ENCODE peak calls at places on chromosomes 5 and 9, in five cellular contexts. V is OCI-LY7, J is hepatocyte, T is HCT116, Y is GM23248. L is an unnamed sample. For H3K4me1, the result is how much of the 10 kb centered on the place peaks cover.

GRCh38 chr5:125536095-125536494 is 789.7 kb upstream of the ZNF608 start:
- DNase-seq in V (no peak), J (no peak), T (no peak), Y (no peak), L (no peak)

GRCh38 chr9:5886114-5886939 is 4.4 kb upstream of the MLANA start:
- DNase-seq in V (peak), J (peak), T (peak), Y (peak), L (peak)

GRCh38 chr5:83972236-83972635 is 251.6 kb upstream of the HAPLN1 start:
- DNase-seq in V (no peak), J (no peak), T (no peak), Y (peak), L (peak)

GRCh38 chr9:130549093-130549735 is 30.2 kb upstream of the FUBP3 start:
- DNase-seq in V (peak), J (no peak), T (peak), Y (no peak), L (peak)

GRCh38 chr9:134058716-134059115 is 9.1 kb downstream of the BRD3 start:
- DNase-seq in V (no peak), J (no peak), T (no peak), Y (peak), L (peak)

GRCh38 chr5:169100735-169101075 is 200.2 kb downstream of the SLIT3 start:
- DNase-seq in V (no peak), J (no peak), T (no peak), Y (peak), L (peak)

GRCh38 chr5:34041247-34041972 is 1.6 kb downstream of the C1QTNF3 start:
- DNase-seq in V (no peak), J (no peak), T (no peak), Y (no peak), L (no peak)

GRCh38 chr5:139636207-139636792 is 11.8 kb upstream of the CXXC5 start:
- DNase-seq in V (peak), J (peak), T (no peak), Y (peak), L (no peak)

GRCh38 chr5:112146323-112146848 is 272.7 kb downstream of the EPB41L4A start:
- DNase-seq in V (no peak), J (peak), T (no peak), Y (peak), L (peak)

GRCh38 chr5:171736976-171737848 is 48.4 kb upstream of the SMIM23 start:
- DNase-seq in V (no peak), J (no peak), T (no peak), Y (peak), L (no peak)

GRCh38 chr9:92979657-92980056 is 32.3 kb downstream of the FGD3 start:
- DNase-seq in V (no peak), J (no peak), T (no peak), Y (no peak), L (no peak)

GRCh38 chr5:172683696-172684464 is 42.8 kb downstream of the NEURL1B start:
- DNase-seq in V (no peak), J (peak), T (no peak), Y (no peak), L (no peak)

GRCh38 chr5:68239485-68239884 is 23.9 kb downstream of the PIK3R1 start:
- DNase-seq in V (no peak), J (peak), T (no peak), Y (peak), L (no peak)

GRCh38 chr5:169080352-169080938 is 220.5 kb downstream of the SLIT3 start:
- DNase-seq in V (no peak), J (no peak), T (no peak), Y (no peak), L (no peak)

GRCh38 chr5:115333164-115333563 is 36.7 kb upstream of the CCDC112 start:
- DNase-seq in V (no peak), J (no peak), T (no peak), Y (no peak), L (no peak)

GRCh38 chr9:128771094-128771721 is 519 bp downstream of the ZER1 start:
- DNase-seq in V (peak), J (peak), T (no peak), Y (peak), L (peak)

GRCh38 chr9:90423661-90424193 is 218.9 kb downstream of the DIRAS2 start:
- DNase-seq in V (no peak), J (peak), T (no peak), Y (no peak), L (peak)

GRCh38 chr9:125632321-125633115 is 74.5 kb downstream of the MAPKAP1 start:
- DNase-seq in V (peak), J (peak), T (no peak), Y (peak), L (peak)

GRCh38 chr5:61479850-61480614 is 148.0 kb downstream of the ZSWIM6 start:
- DNase-seq in V (no peak), J (no peak), T (no peak), Y (no peak), L (no peak)

GRCh38 chr9:90580576-90580975 is 62.0 kb downstream of the DIRAS2 start:
- DNase-seq in V (no peak), J (no peak), T (no peak), Y (no peak), L (no peak)

GRCh38 chr9:89505795-89506385 is 8.0 kb upstream of the SEMA4D start:
- DNase-seq in V (no peak), J (no peak), T (no peak), Y (no peak), L (no peak)

GRCh38 chr5:41181691-41182564 is 31.4 kb downstream of the C6 start:
- DNase-seq in V (no peak), J (no peak), T (no peak), Y (no peak), L (no peak)

GRCh38 chr5:128965011-128965637 is at the start of gene SLC27A6:
- DNase-seq in V (no peak), J (peak), T (peak), Y (no peak), L (no peak)

GRCh38 chr9:114580609-114581193 is 6.9 kb upstream of the ATP6V1G1 start:
- DNase-seq in V (no peak), J (no peak), T (no peak), Y (no peak), L (peak)

GRCh38 chr9:129987047-129987446 is 55.9 kb downstream of the FNBP1 start:
- DNase-seq in V (no peak), J (no peak), T (no peak), Y (no peak), L (no peak)

GRCh38 chr5:16787278-16787677 is 148.8 kb downstream of the MYO10 start:
- DNase-seq in V (no peak), J (no peak), T (no peak), Y (no peak), L (no peak)

GRCh38 chr9:114401344-114401743 is 13.6 kb upstream of the AKNA start:
- DNase-seq in V (no peak), J (peak), T (no peak), Y (no peak), L (no peak)

GRCh38 chr9:75471549-75472114 is 383.3 kb downstream of the OSTF1 start:
- DNase-seq in V (peak), J (no peak), T (no peak), Y (no peak), L (no peak)

GRCh38 chr5:81924467-81924866 is 47.4 kb upstream of the ATG10 start:
- DNase-seq in V (no peak), J (no peak), T (no peak), Y (no peak), L (no peak)

GRCh38 chr5:127260686-127261085 is 29.9 kb upstream of the MEGF10 start:
- DNase-seq in V (no peak), J (no peak), T (no peak), Y (no peak), L (no peak)

GRCh38 chr5:64958757-64959391 is 190.1 kb downstream of the CWC27 start:
- DNase-seq in V (peak), J (peak), T (peak), Y (peak), L (peak)

GRCh38 chr5:163912023-163912422 is 406.6 kb downstream of the MAT2B start:
- DNase-seq in V (no peak), J (no peak), T (no peak), Y (no peak), L (no peak)

GRCh38 chr9:92954078-92954861 is 6.9 kb downstream of the FGD3 start:
- DNase-seq in V (peak), J (no peak), T (peak), Y (peak), L (peak)

GRCh38 chr9:87787735-87788134 is 61.8 kb downstream of the CTSL start:
- DNase-seq in V (no peak), J (no peak), T (no peak), Y (peak), L (peak)

GRCh38 chr9:99745085-99745484 is 76.6 kb upstream of the NR4A3 start:
- DNase-seq in V (no peak), J (no peak), T (no peak), Y (no peak), L (no peak)

GRCh38 chr9:136551401-136552116 is 5.7 kb upstream of the NOTCH1 start:
- DNase-seq in V (peak), J (peak), T (no peak), Y (peak), L (peak)

GRCh38 chr9:83537331-83538171 is 650 bp downstream of the FRMD3 start:
- DNase-seq in V (no peak), J (peak), T (no peak), Y (peak), L (no peak)

GRCh38 chr9:91048739-91049138 is 247.1 kb downstream of the SYK start:
- DNase-seq in V (no peak), J (no peak), T (no peak), Y (no peak), L (no peak)

GRCh38 chr5:143154495-143155375 is 248.8 kb downstream of the NR3C1 start:
- DNase-seq in V (no peak), J (no peak), T (no peak), Y (peak), L (peak)

GRCh38 chr5:11878846-11879245 is 25.4 kb downstream of the CTNND2 start:
- DNase-seq in V (no peak), J (no peak), T (no peak), Y (no peak), L (no peak)

GRCh38 chr5:137741718-137742117 is 5.8 kb upstream of the KLHL3 start:
- DNase-seq in V (no peak), J (no peak), T (no peak), Y (no peak), L (no peak)
- TF ChIP-seq EZH2phosphoT487 in V (no peak), J (no peak), T (no peak), Y (no peak), L (no peak)

GRCh38 chr5:57448751-57449150 is 33.9 kb downstream of the ACTBL2 start:
- DNase-seq in V (no peak), J (no peak), T (no peak), Y (no peak), L (no peak)

GRCh38 chr5:57448287-57448686 is 34.3 kb downstream of the ACTBL2 start:
- DNase-seq in V (no peak), J (no peak), T (no peak), Y (no peak), L (no peak)

GRCh38 chr5:57447656-57448055 is 35.0 kb downstream of the ACTBL2 start:
- DNase-seq in V (no peak), J (no peak), T (no peak), Y (peak), L (no peak)

GRCh38 chr5:57445715-57446037 is 36.9 kb downstream of the ACTBL2 start:
- DNase-seq in V (no peak), J (no peak), T (no peak), Y (peak), L (no peak)

DNA sequence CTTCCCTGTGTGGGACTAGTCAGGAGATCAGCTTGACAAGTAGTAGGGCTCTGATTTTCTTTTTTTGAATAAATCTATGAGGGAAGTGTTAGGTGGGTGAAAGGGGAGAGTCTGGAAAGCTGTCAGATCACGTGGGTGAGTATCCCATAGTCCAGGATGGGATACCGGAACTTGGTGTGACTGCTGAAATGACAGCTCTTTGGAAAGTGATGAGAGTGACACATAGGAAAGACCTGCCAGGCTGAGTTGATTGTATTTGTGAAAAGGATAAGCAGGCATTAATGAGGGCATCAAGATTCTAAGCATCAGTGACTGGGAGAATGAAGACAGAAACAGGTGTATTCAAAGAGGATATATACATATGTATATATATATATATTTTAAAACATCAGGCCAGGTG is 35.6 kb downstream of the ACTBL2 start:
- DNase-seq in V (no peak), J (no peak), T (no peak), Y (no peak), L (no peak)
- H3K4me1 ChIP-seq in V (under half), J (under half), T (under half), Y (half or more), L (under half)

GRCh38 chr9:18459958-18460584 is 13.9 kb upstream of the ADAMTSL1 start:
- DNase-seq in V (no peak), J (no peak), T (no peak), Y (peak), L (peak)
- H3K4me2 ChIP-seq in V (no peak), J (no peak), T (no peak), Y (peak), L (peak)

GRCh38 chr5:133527311-133527710 is 85.0 kb downstream of the FSTL4 start:
- DNase-seq in V (no peak), J (peak), T (no peak), Y (peak), L (no peak)
- TF ChIP-seq EZH2phosphoT487 in V (no peak), J (no peak), T (no peak), Y (no peak), L (no peak)

GRCh38 chr5:56827043-56827442 is 11.7 kb downstream of the MAP3K1 start:
- DNase-seq in V (peak), J (no peak), T (no peak), Y (peak), L (no peak)
- H3K4me1 ChIP-seq in V (half or more), J (under half), T (under half), Y (under half), L (under half)

DNA sequence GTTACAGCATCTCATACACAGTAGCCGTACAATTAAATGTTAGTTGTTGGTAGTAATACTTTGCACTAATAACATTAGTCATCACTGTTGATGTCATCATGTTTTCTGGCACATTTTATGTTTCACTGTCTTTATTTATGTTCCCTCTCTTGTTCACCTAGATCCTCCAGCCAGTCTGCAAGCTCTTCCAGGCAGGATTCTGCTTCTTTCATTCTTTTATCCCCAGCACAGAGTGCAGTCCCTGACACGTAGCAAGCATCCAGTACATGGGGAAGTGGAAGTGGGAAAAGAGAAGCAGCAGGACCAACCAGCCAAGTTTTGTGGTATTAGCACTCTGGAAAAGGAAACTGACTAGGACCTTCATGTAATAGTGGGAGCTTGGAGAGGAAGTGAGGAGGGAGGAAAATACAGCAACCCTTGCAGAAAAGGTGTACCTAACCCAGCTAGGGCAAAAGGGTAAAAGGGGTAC is 89.7 kb upstream of the SLC44A1 start:
- DNase-seq in V (no peak), J (no peak), T (no peak), Y (peak), L (peak)
- H3K4me2 ChIP-seq in V (no peak), J (no peak), T (no peak), Y (no peak), L (peak)

DNA sequence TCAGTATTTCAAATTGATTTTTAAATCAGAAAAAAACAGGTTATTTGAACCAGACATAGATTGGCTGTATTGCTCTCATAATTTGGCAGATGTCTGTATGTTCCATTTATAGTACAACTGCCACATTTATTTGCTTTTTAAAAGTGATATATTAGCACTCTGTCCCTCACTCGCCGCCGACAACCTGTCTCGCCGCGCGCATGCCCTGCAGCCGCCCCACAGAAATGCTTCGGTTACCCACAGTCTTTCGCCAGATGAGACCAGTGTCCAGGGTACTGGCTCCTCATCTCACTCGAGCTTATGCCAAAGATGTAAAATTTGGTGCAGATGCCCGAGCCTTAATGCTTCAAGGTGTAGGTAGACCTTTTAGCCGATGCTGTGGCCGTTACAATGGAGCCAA is 970.8 kb downstream of the CDH12 start:
- DNase-seq in V (no peak), J (no peak), T (no peak), Y (no peak), L (no peak)
- TF ChIP-seq EZH2phosphoT487 in V (no peak), J (no peak), T (no peak), Y (no peak), L (no peak)

L was measured in PC-3.